ENCODE peak calls at places on chromosomes 1 and 21, in six cellular contexts. M, F, L, N, X and I are unnamed samples.

GRCh38 chr1:228162286-228163003 is 3.2 kb upstream of the IBA57 start:
- DNase-seq in F (no peak), M (peak; percentile 55), X (no peak), L (peak; percentile 43), N (no peak), I (peak; percentile 87)

GRCh38 chr1:209866201-209866600 is 38.4 kb downstream of the UTP25 start:
- DNase-seq in X (no peak), L (no peak), F (no peak), M (no peak), N (no peak), I (no peak)

GRCh38 chr1:111332190-111332589 is 41.5 kb downstream of the CHIA start:
- DNase-seq in M (no peak), X (no peak), F (no peak), L (no peak), N (no peak), I (no peak)

GRCh38 chr1:203088441-203088840 is 2.6 kb upstream of the MYOG start:
- DNase-seq in L (no peak), N (no peak), X (no peak), F (no peak), M (no peak), I (no peak)

GRCh38 chr1:92442351-92442750 is 44.4 kb downstream of the GFI1 start:
- DNase-seq in M (no peak), F (no peak), L (no peak), N (no peak), X (no peak), I (no peak)

GRCh38 chr1:181704556-181704955 is 221.2 kb downstream of the CACNA1E start:
- DNase-seq in N (no peak), M (no peak), L (no peak), X (no peak), F (no peak), I (no peak)

GRCh38 chr21:37829043-37829442 is 87.2 kb downstream of the KCNJ6 start:
- DNase-seq in F (no peak), N (no peak), M (no peak), L (peak; percentile 80), X (no peak), I (no peak)

GRCh38 chr1:211133393-211133840 is 531 bp downstream of the KCNH1 start:
- DNase-seq in N (no peak), F (no peak), X (no peak), M (peak; percentile 14), L (peak; percentile 23), I (peak; percentile 75)

GRCh38 chr1:212700597-212700891 is 904 bp upstream of the BATF3 start:
- DNase-seq in N (no peak), F (no peak), X (no peak), L (no peak), M (no peak), I (no peak)

GRCh38 chr1:227915564-227916553 is 31.9 kb downstream of the WNT9A start:
- DNase-seq in F (no peak), M (no peak), X (no peak), L (no peak), N (no peak), I (peak; percentile 58)

GRCh38 chr21:27761623-27762022 is 794.7 kb upstream of the ADAMTS5 start:
- DNase-seq in L (no peak), F (no peak), N (no peak), M (no peak), X (no peak), I (no peak)

GRCh38 chr21:37073417-37074194 is 552 bp downstream of the TTC3 start:
- DNase-seq in M (peak; percentile 68), L (peak; percentile 74), F (no peak), X (no peak), N (peak; percentile 29), I (peak; percentile 92)

GRCh38 chr1:222392571-222392970 is 155.3 kb downstream of the HHIPL2 start:
- DNase-seq in X (no peak), N (no peak), M (no peak), L (no peak), F (no peak), I (no peak)

GRCh38 chr1:112264553-112264952 is 131.5 kb upstream of the CTTNBP2NL start:
- DNase-seq in N (no peak), L (no peak), M (no peak), X (no peak), F (no peak), I (no peak)

GRCh38 chr1:224520808-224521207 is 86.2 kb upstream of the WDR26 start:
- DNase-seq in X (no peak), F (no peak), N (no peak), L (no peak), M (no peak), I (no peak)

GRCh38 chr1:110056284-110056680 is 14.2 kb downstream of the ALX3 start:
- DNase-seq in N (no peak), X (no peak), M (no peak), F (no peak), L (no peak), I (no peak)

GRCh38 chr21:35198004-35198403 is 148.9 kb upstream of the RUNX1 start:
- DNase-seq in F (no peak), L (no peak), X (peak; percentile 64), N (no peak), M (no peak), I (no peak)

GRCh38 chr1:29531596-29531995 is 295.3 kb downstream of the PTPRU start:
- DNase-seq in L (no peak), N (no peak), F (no peak), M (no peak), X (no peak), I (no peak)

GRCh38 chr21:25494804-25495203 is 112.5 kb downstream of the MRPL39 start:
- DNase-seq in N (no peak), L (no peak), F (no peak), M (no peak), X (no peak), I (no peak)

GRCh38 chr1:2268285-2269056 is 40.4 kb downstream of the SKI start:
- DNase-seq in M (no peak), F (no peak), X (no peak), N (no peak), L (no peak), I (peak; percentile 70)

GRCh38 chr1:2266301-2266967 is 38.3 kb downstream of the SKI start:
- DNase-seq in M (no peak), F (no peak), L (no peak), N (no peak), X (no peak), I (peak; percentile 57)

GRCh38 chr1:2267051-2267830 is 39.1 kb downstream of the SKI start:
- DNase-seq in X (no peak), L (no peak), F (no peak), M (peak; percentile 23), N (no peak), I (peak; percentile 66)

GRCh38 chr1:2269193-2269921 is 41.2 kb downstream of the SKI start:
- DNase-seq in M (peak; percentile 16), X (no peak), F (no peak), L (peak; percentile 23), N (no peak), I (peak; percentile 49)

GRCh38 chr1:2267862-2268261 is 39.7 kb downstream of the SKI start:
- DNase-seq in N (no peak), F (no peak), X (no peak), L (peak; percentile 19), M (no peak), I (peak; percentile 69)
- H3K4me1 ChIP-seq in N (peaks cover 85% of the 10 kb centered on the region), F (peaks cover 42% of the 10 kb centered on the region), X (peaks cover 9% of the 10 kb centered on the region), L (peaks cover 2% of the 10 kb centered on the region), M (peaks cover 75% of the 10 kb centered on the region), I (peaks cover 47% of the 10 kb centered on the region)

GRCh38 chr1:201758508-201759050 is 70.4 kb upstream of the IPO9 start:
- DNase-seq in F (no peak), X (no peak), N (no peak), L (no peak), M (no peak), I (no peak)

GRCh38 chr1:201759194-201759814 is 69.7 kb upstream of the IPO9 start:
- DNase-seq in L (no peak), M (no peak), N (no peak), F (no peak), X (no peak), I (no peak)

GRCh38 chr1:201755200-201755599 is 73.8 kb upstream of the IPO9 start:
- DNase-seq in N (no peak), X (no peak), F (no peak), M (no peak), L (no peak), I (no peak)

GRCh38 chr1:201754353-201754752 is 74.6 kb upstream of the IPO9 start:
- DNase-seq in N (no peak), L (no peak), X (no peak), M (no peak), F (no peak), I (no peak)

DNA sequence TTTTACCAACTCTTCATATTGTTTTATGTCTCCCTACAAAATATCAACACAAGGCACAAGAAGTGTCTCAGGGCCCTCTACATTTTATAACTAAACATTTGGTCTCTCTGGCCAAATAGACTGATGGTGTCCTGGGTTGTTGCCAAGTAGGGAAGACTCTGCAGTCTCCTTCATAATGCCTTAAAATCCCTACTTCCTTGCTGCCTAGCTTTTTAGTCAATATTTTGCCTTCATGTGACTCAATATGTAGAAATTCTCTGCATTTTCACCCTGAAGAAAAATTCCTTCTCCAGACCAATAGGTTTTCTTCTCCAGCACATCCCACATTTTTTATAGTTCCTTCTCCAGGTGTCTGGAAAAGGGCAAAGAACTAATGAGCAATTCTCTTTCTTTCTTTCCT is 72.5 kb upstream of the IPO9 start:
- DNase-seq in L (no peak), M (no peak), N (no peak), F (no peak), X (no peak), I (no peak)
- H3K4me1 ChIP-seq in L (no peaks in the 10 kb centered on the region), M (peaks cover 80% of the 10 kb centered on the region), N (peaks cover 99% of the 10 kb centered on the region), F (no peaks in the 10 kb centered on the region), X (peaks cover 12% of the 10 kb centered on the region), I (no peaks in the 10 kb centered on the region)

DNA sequence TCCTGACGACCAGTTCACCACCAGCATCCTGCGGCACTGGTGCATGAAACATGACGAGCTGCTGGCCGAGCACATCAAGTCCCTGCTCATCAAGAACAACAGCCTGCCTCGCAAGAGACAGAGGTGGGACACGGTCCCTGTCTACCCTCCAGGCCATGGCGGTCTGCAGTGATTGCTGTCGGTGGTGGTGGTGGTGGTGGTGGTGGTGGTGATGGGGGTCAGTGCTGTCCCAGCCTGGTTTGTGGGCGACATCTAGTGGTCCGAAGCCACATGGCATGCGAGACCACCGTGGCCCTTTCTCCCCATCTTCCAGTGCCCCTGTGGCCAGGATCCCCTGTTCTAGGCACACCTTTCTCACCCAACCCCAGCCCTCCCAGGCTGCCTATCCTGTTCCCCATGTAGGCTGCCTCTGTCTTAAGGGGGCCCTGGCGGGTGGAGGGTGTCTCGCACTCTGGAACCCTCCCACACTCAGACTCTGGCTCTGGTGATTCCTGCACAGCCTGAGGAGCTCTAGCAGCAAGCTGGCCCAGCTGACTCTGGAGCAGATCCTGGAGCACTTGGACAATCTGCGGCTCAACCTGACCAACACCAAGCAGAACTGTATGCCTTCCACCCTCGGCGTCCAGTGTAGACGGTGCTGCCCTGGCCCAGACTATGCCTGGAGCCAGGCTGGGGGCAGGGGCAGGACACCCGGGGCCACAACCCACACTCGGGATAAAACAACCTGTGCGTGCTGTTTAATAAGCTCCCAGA is 3.2 kb upstream of the SLC27A3 start:
- DNase-seq in L (peak; percentile 35), M (peak; percentile 49), F (no peak), N (no peak), X (no peak), I (peak; percentile 67)
- H3K4me1 ChIP-seq in L (peaks cover 3% of the 10 kb centered on the region), M (peaks cover 72% of the 10 kb centered on the region), F (peaks cover 21% of the 10 kb centered on the region), N (peaks cover 42% of the 10 kb centered on the region), X (peaks cover 26% of the 10 kb centered on the region), I (peaks cover 34% of the 10 kb centered on the region)

DNA sequence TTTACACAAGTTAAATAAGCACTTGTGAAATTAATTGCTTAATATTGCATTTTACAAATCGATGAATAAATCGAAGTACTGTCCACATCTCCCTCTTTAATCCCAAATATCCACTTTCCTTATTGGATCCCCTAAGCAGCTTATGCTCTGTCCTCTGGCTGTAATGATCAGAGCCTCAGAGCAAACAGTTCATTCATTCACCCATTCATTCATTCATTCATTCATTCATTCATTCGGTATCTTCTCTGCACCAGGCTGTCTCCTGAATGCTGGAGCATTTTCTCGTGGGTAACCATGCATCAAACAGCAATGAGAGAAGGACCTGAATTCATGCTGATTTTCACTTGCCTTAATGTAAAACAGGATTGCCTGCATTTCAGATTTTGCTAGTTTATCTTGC is 69.5 kb upstream of the IGSF21 start:
- DNase-seq in X (no peak), M (no peak), L (no peak), F (no peak), N (no peak), I (no peak)
- H3K4me1 ChIP-seq in X (no peaks in the 10 kb centered on the region), M (no peaks in the 10 kb centered on the region), L (no peaks in the 10 kb centered on the region), F (no peaks in the 10 kb centered on the region), N (no peaks in the 10 kb centered on the region), I (no peaks in the 10 kb centered on the region)